ENCODE peak calls at places on chromosomes 7 and 10, in four cellular contexts. Y is HepG2, A is HCT116, N is K562. E is an unnamed sample. For H3K36me3, the result is how much of the 10 kb centered on the place peaks cover.

GRCh38 chr10:49106451-49106850 is 8.9 kb downstream of the VSTM4 start:
- DNase-seq in Y (no peak), A (no peak), N (no peak), E (no peak)

GRCh38 chr10:101217450-101218281 is 11.6 kb downstream of the LBX1 start:
- DNase-seq in Y (peak), A (no peak), N (peak), E (no peak)

GRCh38 chr7:155839461-155839860 is 27.2 kb upstream of the SHH start:
- DNase-seq in Y (no peak), A (no peak), N (no peak), E (no peak)

GRCh38 chr7:105805619-105806018 is 70.8 kb downstream of the ATXN7L1 start:
- DNase-seq in Y (no peak), A (no peak), N (no peak), E (no peak)

GRCh38 chr10:79048639-79049550 is 19.9 kb upstream of the ZMIZ1 start:
- DNase-seq in Y (no peak), A (no peak), N (no peak), E (no peak)

GRCh38 chr7:75716992-75717626 is 21.6 kb downstream of the HIP1 start:
- DNase-seq in Y (peak), A (peak), N (no peak), E (peak)

GRCh38 chr10:88073676-88074075 is 210.3 kb downstream of the PTEN start:
- DNase-seq in Y (no peak), A (no peak), N (no peak), E (no peak)

GRCh38 chr7:84249651-84250050 is 55.1 kb upstream of the SEMA3A start:
- DNase-seq in Y (no peak), A (no peak), N (no peak), E (no peak)

GRCh38 chr7:47185839-47186238 is 396.1 kb downstream of the TNS3 start:
- DNase-seq in Y (no peak), A (no peak), N (no peak), E (no peak)

GRCh38 chr10:126872768-126873167 is 32.5 kb upstream of the DOCK1 start:
- DNase-seq in Y (no peak), A (no peak), N (no peak), E (no peak)

GRCh38 chr7:51774178-51774577 is 457.6 kb upstream of the COBL start:
- DNase-seq in Y (no peak), A (no peak), N (no peak), E (no peak)

GRCh38 chr7:152894295-152895170 is 135.0 kb downstream of the ACTR3B start:
- DNase-seq in Y (peak), A (no peak), N (peak), E (no peak)

GRCh38 chr7:20331231-20331880 is 656 bp downstream of the ITGB8 start:
- DNase-seq in Y (no peak), A (no peak), N (no peak), E (no peak)

GRCh38 chr10:33134011-33134751 is 176.2 kb upstream of the ITGB1 start:
- DNase-seq in Y (peak), A (peak), N (no peak), E (peak)

GRCh38 chr7:73823873-73824597 is 6.8 kb upstream of the CLDN4 start:
- DNase-seq in Y (no peak), A (no peak), N (no peak), E (no peak)

GRCh38 chr10:7027913-7028808 is 382.7 kb downstream of the SFMBT2 start:
- DNase-seq in Y (no peak), A (no peak), N (peak), E (no peak)

GRCh38 chr10:14625210-14625621 is 149.5 kb downstream of the FAM107B start:
- DNase-seq in Y (no peak), A (no peak), N (no peak), E (no peak)

GRCh38 chr10:79381804-79382221 is 34.5 kb downstream of the PPIF start:
- DNase-seq in Y (peak), A (no peak), N (peak), E (no peak)

GRCh38 chr10:60434418-60435046 is 44.9 kb upstream of the ANK3 start:
- DNase-seq in Y (peak), A (peak), N (peak), E (peak)

GRCh38 chr10:110033724-110034235 is 26.0 kb downstream of the ADD3 start:
- DNase-seq in Y (no peak), A (no peak), N (no peak), E (no peak)

GRCh38 chr10:63115732-63116383 is 17.3 kb upstream of the NRBF2 start:
- DNase-seq in Y (peak), A (no peak), N (peak), E (no peak)

GRCh38 chr10:11472158-11472753 is 139.2 kb downstream of the USP6NL start:
- DNase-seq in Y (peak), A (peak), N (peak), E (peak)

GRCh38 chr10:78893217-78893616 is 175.5 kb upstream of the ZMIZ1 start:
- DNase-seq in Y (no peak), A (no peak), N (no peak), E (no peak)

GRCh38 chr10:98391578-98391991 is 23.4 kb downstream of the PYROXD2 start:
- DNase-seq in Y (no peak), A (no peak), N (no peak), E (no peak)

GRCh38 chr10:60289800-60290199 is 99.9 kb downstream of the ANK3 start:
- DNase-seq in Y (no peak), A (no peak), N (no peak), E (no peak)

GRCh38 chr7:66100408-66101050 is 14.1 kb upstream of the CRCP start:
- DNase-seq in Y (no peak), A (no peak), N (no peak), E (no peak)

GRCh38 chr10:71804067-71804466 is 30.7 kb upstream of the VSIR start:
- DNase-seq in Y (no peak), A (no peak), N (no peak), E (no peak)

GRCh38 chr10:76618641-76619040 is 1019.0 kb downstream of the KCNMA1 start:
- DNase-seq in Y (no peak), A (no peak), N (no peak), E (no peak)

GRCh38 chr10:49568235-49568634 is 29.3 kb upstream of the ERCC6 start:
- DNase-seq in Y (no peak), A (no peak), N (no peak), E (no peak)

GRCh38 chr7:128974241-128974934 is 36.7 kb downstream of the IRF5 start:
- DNase-seq in Y (no peak), A (no peak), N (no peak), E (no peak)
- H3K36me3 ChIP-seq in Y (under half), A (under half), N (half or more), E (half or more)

GRCh38 chr7:1393421-1393820 is 65.8 kb downstream of the MICALL2 start:
- DNase-seq in Y (no peak), A (no peak), N (no peak), E (no peak)

GRCh38 chr7:1395211-1396070 is 63.8 kb downstream of the MICALL2 start:
- DNase-seq in Y (no peak), A (no peak), N (no peak), E (no peak)

GRCh38 chr7:1394371-1394770 is 64.9 kb downstream of the MICALL2 start:
- DNase-seq in Y (no peak), A (no peak), N (no peak), E (no peak)

GRCh38 chr7:1397491-1398327 is 61.6 kb downstream of the MICALL2 start:
- DNase-seq in Y (no peak), A (no peak), N (no peak), E (no peak)

DNA sequence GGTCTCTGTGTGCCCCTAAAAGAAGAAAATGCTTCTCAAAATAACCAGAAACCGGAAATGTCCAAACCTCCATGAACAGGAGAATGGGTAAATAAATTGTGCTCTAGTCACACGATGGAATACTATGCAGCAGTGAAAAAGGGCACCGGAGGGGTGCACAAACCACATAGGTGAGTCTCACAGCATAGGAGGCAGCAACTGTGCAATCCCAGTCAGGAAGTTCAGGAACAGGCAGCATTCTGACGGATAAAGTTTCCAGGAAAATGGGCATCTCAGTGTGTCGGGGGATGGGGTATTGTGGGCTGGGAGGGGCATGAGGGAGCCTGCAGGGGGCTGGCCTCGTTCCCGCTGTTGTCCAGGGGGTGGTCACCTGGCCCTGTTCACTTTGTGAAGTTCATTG is 63.1 kb downstream of the MICALL2 start:
- DNase-seq in Y (no peak), A (no peak), N (no peak), E (no peak)
- TF ChIP-seq TCF7L2 in Y (no peak), A (no peak), N (no peak), E (no peak)

GRCh38 chr7:83201355-83201754 is 38.7 kb upstream of the PCLO start:
- DNase-seq in Y (no peak), A (no peak), N (no peak), E (no peak)
- H3K36me3 ChIP-seq in Y (under half), A (under half), N (under half), E (under half)

GRCh38 chr7:99132922-99133321 is 11.0 kb downstream of the SMURF1 start:
- DNase-seq in Y (peak), A (no peak), N (no peak), E (no peak)
- TF ChIP-seq TCF7L2 in Y (no peak), A (no peak), N (no peak), E (no peak)

GRCh38 chr7:99409814-99410213 is 1.0 kb downstream of the BUD31 start:
- DNase-seq in Y (no peak), A (no peak), N (no peak), E (no peak)

GRCh38 chr7:99409192-99409572 is 413 bp downstream of the BUD31 start:
- DNase-seq in Y (no peak), A (no peak), N (peak), E (no peak)

GRCh38 chr7:99407849-99408346 is 499 bp downstream of the PDAP1 start:
- DNase-seq in Y (peak), A (no peak), N (peak), E (no peak)

GRCh38 chr7:99408347-99409191 is at the start of the genes BUD31 and PDAP1:
- DNase-seq in Y (peak), A (peak), N (peak), E (peak)

DNA sequence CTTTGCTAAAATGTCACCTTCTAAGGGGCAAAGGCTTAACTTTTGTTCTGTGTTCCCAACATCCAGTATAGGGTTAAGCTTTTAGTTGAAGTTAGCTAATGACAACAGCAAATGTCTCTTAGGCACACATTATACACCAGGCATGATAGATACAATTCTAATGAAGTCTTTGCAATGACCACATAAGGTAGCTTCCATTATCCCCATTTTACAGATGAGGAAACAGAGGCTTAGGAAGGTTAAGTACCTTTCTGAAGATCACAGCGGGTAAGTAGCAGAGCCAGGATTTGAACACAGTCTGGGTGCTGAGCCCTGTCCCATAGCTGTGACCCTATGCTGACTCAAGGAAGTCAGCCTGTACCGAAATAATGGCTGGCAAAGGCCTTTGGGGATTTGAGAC is 1.9 kb downstream of the BUD31 start:
- DNase-seq in Y (no peak), A (no peak), N (no peak), E (no peak)
- H3K36me3 ChIP-seq in Y (under half), A (under half), N (half or more), E (under half)

GRCh38 chr7:2004841-2005351 is 227.8 kb downstream of the MAD1L1 start:
- DNase-seq in Y (no peak), A (no peak), N (no peak), E (no peak)
- TF ChIP-seq TCF7L2 in Y (no peak), A (no peak), N (no peak), E (no peak)

DNA sequence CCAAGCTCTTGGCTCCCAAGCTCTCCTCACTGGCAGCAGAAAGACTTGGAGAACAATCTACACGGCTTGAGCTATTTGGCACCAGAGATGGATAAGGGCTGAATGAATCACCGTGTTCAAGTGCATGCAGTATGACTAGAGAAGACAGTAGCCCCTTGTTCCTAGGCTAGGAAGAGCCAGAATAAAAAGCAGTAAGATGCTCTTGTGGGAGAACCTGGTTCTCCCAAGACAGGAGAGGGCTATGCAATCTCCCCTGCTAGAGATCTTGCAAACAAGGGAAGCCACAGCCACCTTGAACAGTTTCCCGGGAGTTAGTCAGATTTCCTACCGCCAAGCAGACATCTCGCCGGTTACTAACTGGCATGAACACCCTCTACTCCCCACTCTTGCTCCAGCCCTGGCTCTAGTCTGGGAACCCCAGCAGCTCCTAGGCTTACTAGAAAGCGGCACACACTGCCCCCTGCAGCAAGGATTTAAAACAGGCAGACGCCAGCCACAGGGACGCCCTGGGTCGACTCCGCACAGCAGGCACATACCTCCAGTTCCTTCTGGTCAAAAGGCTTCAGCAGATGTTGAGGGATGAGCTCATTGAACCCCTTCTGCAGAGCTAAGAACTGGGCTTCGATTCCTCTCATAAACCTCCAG is 107.3 kb downstream of the SMURF1 start:
- DNase-seq in Y (peak), A (no peak), N (peak), E (no peak)
- H3K36me3 ChIP-seq in Y (under half), A (half or more), N (half or more), E (under half)